ENCODE peak calls at places on chromosomes 13 and 19, in five cellular contexts. V, B, P, K and C are unnamed samples.
A peak's percentile ranks its signal among the peaks of the same experiment; 100 is the strongest.

GRCh38 chr19:48636859-48637448 is at the start of gene DBP:
- DNase-seq in V (no peak), B (peak; percentile 74), P (no peak), K (no peak), C (no peak)

GRCh38 chr13:44300895-44301638 is 72.6 kb upstream of the SERP2 start:
- DNase-seq in V (no peak), B (peak; percentile 45), P (peak; percentile 68), K (peak; percentile 87), C (no peak)

GRCh38 chr19:703651-704446 is 4.9 kb upstream of the PALM start:
- DNase-seq in V (no peak), B (peak; percentile 89), P (no peak), K (peak; percentile 18), C (no peak)

GRCh38 chr19:16940626-16941025 is 51.8 kb downstream of the F2RL3 start:
- DNase-seq in V (no peak), B (no peak), P (no peak), K (no peak), C (peak; percentile 29)

GRCh38 chr19:20431826-20432225 is 133.8 kb downstream of the ZNF737 start:
- DNase-seq in V (no peak), B (no peak), P (no peak), K (no peak), C (no peak)

GRCh38 chr19:1256646-1257474 is 8.5 kb downstream of the MIDN start:
- DNase-seq in V (no peak), B (no peak), P (no peak), K (no peak), C (no peak)

GRCh38 chr13:39401091-39401647 is 201.8 kb downstream of the LHFPL6 start:
- DNase-seq in V (no peak), B (no peak), P (no peak), K (no peak), C (no peak)

GRCh38 chr19:12936582-12936981 is 1.8 kb upstream of the CALR start:
- DNase-seq in V (no peak), B (no peak), P (no peak), K (no peak), C (no peak)

GRCh38 chr19:15296841-15297415 is 35.4 kb downstream of the BRD4 start:
- DNase-seq in V (no peak), B (no peak), P (peak; percentile 33), K (no peak), C (no peak)

GRCh38 chr13:73914119-73914518 is 220.1 kb downstream of the KLF12 start:
- DNase-seq in V (no peak), B (peak; percentile 17), P (peak; percentile 38), K (no peak), C (no peak)

DNA sequence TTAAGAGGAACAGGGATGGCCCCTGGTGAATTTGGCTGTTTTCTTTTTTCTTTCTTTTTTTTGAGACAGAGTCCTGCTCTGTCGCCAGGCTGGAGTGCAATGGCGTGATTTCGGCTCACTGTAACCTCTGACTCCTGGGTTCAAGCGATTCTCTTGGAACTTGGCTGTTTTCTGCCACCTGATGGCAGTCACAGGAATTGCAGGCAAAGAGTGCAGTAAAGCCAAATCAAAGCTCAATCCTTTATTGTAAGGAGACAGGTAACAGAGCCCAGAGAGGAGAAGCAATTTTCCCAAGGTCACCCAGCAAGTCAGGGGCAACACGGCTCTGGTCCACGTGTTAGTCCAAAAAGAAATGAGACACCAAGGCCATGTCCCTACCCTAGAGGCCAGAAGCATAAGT is 6.2 kb downstream of the TINCR start:
- DNase-seq in V (no peak), B (no peak), P (no peak), K (no peak), C (no peak)
- TF ChIP-seq CTCF in V (peak; percentile 68), B (no peak), P (peak; percentile 40), K (peak; percentile 35), C (peak; percentile 76)

GRCh38 chr13:24746618-24747247 is 17.2 kb upstream of the RNF17 start:
- DNase-seq in V (no peak), B (no peak), P (no peak), K (no peak), C (no peak)
- TF ChIP-seq CTCF in V (no peak), B (no peak), P (no peak), K (no peak), C (peak; percentile 62)

GRCh38 chr19:38899447-38900219 is at the start of the genes NFKBIB and SIRT2:
- DNase-seq in V (peak; percentile 97), B (peak; percentile 98), P (peak; percentile 99), K (peak; percentile 99), C (peak; percentile 96)
- TF ChIP-seq CTCF in V (no peak), B (no peak), P (no peak), K (no peak), C (no peak)

GRCh38 chr19:34241513-34242337 is 12.6 kb upstream of the GARRE1 start:
- DNase-seq in V (no peak), B (no peak), P (no peak), K (no peak), C (peak; percentile 75)
- TF ChIP-seq CTCF in V (no peak), B (no peak), P (peak; percentile 13), K (peak; percentile 10), C (peak; percentile 68)

GRCh38 chr19:55525289-55526101 is 11.4 kb downstream of the SBK2 start:
- DNase-seq in V (no peak), B (no peak), P (no peak), K (no peak), C (no peak)

GRCh38 chr19:55527197-55528029 is 9.5 kb downstream of the SBK2 start:
- DNase-seq in V (no peak), B (no peak), P (no peak), K (no peak), C (no peak)

GRCh38 chr19:55526216-55527196 is 10.4 kb downstream of the SBK2 start:
- DNase-seq in V (no peak), B (no peak), P (peak; percentile 49), K (peak; percentile 87), C (no peak)

GRCh38 chr19:55529636-55530230 is 7.2 kb downstream of the SBK2 start:
- DNase-seq in V (no peak), B (no peak), P (no peak), K (no peak), C (no peak)

DNA sequence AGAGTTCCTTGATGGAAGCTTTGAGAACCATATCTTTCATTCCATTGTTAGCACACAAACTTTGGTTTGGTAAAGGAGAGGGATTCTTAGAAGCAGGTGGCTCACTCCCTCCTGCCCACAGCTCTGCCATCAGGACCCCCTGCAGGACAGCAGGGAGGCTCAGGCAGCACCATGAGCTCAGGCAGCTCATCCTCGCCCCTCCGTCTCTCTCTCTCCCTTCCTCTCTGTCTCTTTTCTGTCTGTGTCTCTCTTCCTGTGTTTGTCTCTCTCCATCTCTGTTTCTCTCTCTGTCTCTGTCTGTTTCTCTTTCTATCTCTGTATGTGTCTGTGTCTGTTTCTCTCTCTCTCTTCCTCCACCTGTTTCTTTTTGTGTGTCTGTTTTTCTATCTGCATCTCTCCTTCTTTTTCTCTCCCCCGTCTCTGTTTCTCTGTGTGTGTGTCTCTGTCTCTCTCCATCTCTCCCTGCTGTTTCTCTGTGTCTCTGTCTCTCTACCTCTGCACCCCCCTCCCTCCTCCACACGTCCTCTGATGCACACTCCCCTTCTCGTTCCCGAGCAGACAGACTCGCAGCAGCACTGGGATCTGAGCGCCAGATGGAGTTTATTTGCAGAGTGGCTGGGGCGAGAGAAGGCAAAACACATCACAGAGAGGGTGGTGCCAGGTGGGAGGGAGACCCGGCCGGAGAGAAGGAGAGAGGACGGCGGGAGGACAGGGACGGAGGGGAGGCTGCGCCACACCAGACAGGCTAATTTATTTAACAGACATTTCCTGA is 8.7 kb downstream of the SBK2 start:
- DNase-seq in V (no peak), B (no peak), P (peak; percentile 37), K (peak; percentile 35), C (no peak)
- TF ChIP-seq CTCF in V (no peak), B (no peak), P (peak; percentile 27), K (peak; percentile 22), C (no peak)

GRCh38 chr13:50615234-50615633 is 228.3 kb downstream of the DLEU7 start:
- DNase-seq in V (no peak), B (no peak), P (no peak), K (no peak), C (no peak)

GRCh38 chr13:50610238-50610637 is 233.3 kb downstream of the DLEU7 start:
- DNase-seq in V (no peak), B (no peak), P (no peak), K (no peak), C (no peak)

GRCh38 chr13:50613356-50613831 is 230.1 kb downstream of the DLEU7 start:
- DNase-seq in V (no peak), B (no peak), P (peak; percentile 34), K (no peak), C (no peak)

GRCh38 chr13:50611117-50611781 is 232.2 kb downstream of the DLEU7 start:
- DNase-seq in V (no peak), B (no peak), P (no peak), K (no peak), C (no peak)

GRCh38 chr13:50612717-50613116 is 230.8 kb downstream of the DLEU7 start:
- DNase-seq in V (no peak), B (no peak), P (no peak), K (no peak), C (no peak)
- TF ChIP-seq CTCF in V (no peak), B (no peak), P (no peak), K (no peak), C (no peak)

GRCh38 chr19:51808333-51808986 is 13.5 kb downstream of the FPR3 start:
- DNase-seq in V (no peak), B (no peak), P (peak; percentile 74), K (no peak), C (no peak)
- TF ChIP-seq CTCF in V (no peak), B (no peak), P (peak; percentile 43), K (no peak), C (no peak)

DNA sequence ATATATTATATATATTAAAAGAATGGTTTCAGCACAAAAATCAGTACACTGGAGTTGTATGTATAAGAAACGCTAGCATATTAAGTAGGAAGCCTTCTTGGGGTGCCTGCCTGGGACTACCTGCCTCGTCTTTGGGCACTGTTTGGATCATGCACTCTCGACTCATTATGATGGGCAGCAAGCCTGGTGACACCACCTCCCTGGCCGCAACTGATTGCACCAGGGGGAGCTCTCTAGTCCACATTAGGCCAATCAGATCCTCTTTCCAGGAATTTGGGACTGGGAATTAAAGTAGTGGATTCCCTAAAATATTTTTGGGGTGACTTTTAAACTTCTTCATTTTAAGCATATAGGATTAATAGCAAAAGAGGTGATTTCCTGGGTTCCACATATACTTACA is 56.0 kb upstream of the RGCC start:
- DNase-seq in V (no peak), B (no peak), P (no peak), K (no peak), C (no peak)
- TF ChIP-seq CTCF in V (no peak), B (no peak), P (no peak), K (no peak), C (peak; percentile 31)

DNA sequence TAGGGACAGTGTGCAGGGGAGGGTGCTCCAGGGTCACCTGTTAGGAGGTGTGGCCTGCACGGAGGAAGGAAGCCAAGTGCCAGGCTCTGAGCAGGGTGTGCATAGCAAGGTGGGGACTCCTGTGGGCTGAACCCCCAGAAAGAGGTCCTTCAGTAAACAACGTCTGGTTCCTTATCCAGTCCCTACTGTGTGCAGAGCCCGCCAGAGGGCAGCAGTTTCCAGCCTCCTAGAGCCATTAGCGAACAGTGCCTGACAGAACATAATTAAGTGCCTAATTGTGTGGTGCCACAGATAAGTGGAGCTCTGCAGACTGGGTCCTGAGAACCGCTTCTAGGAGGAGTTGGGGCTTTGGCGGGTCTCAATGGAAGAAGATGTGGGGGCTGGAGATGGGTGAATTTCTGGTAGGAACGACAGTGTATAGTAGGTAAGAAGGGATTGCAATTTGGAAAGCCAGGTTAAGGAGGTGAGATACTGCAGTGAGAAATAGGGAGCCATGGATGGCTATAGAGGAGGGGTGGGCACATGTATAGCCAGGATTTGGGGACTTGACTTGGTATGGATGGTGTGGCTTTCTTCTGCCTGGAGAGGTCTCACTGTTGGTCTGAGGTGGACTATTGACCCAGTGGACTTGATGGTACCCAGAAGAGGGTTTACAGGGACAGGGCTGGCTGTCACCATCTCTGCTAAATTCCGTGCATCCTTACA is 323.1 kb downstream of the ZNF536 start:
- DNase-seq in V (no peak), B (no peak), P (no peak), K (no peak), C (no peak)
- TF ChIP-seq CTCF in V (no peak), B (no peak), P (no peak), K (no peak), C (peak; percentile 29)